ENCODE peak calls at places on chromosome 21, in four cellular contexts. V is mammary epithelial cell, G is HCT116, Z is HepG2. E is an unnamed sample.

GRCh38 chr21:21547368-21547953 is 549.3 kb downstream of the NCAM2 start:
- DNase-seq in V (no peak), G (no peak), Z (no peak), E (no peak)

GRCh38 chr21:31543191-31543590 is 116.3 kb upstream of the SOD1 start:
- DNase-seq in V (peak; percentile 48), G (no peak), Z (no peak), E (no peak)

GRCh38 chr21:28196981-28197380 is 795.7 kb downstream of the LTN1 start:
- DNase-seq in V (no peak), G (no peak), Z (no peak), E (no peak)

GRCh38 chr21:37281993-37282392 is 14.9 kb upstream of the VPS26C start:
- DNase-seq in V (no peak), G (no peak), Z (no peak), E (no peak)

GRCh38 chr21:36902793-36903192 is 63.7 kb downstream of the HLCS start:
- DNase-seq in V (peak; percentile 12), G (no peak), Z (no peak), E (no peak)

GRCh38 chr21:31930001-31930400 is 57.2 kb downstream of the HUNK start:
- DNase-seq in V (no peak), G (no peak), Z (no peak), E (no peak)

GRCh38 chr21:16370176-16370575 is 640.4 kb downstream of the USP25 start:
- DNase-seq in V (no peak), G (no peak), Z (no peak), E (no peak)

GRCh38 chr21:42685036-42685435 is 31.6 kb downstream of the PDE9A start:
- DNase-seq in V (no peak), G (no peak), Z (no peak), E (no peak)

GRCh38 chr21:28822882-28823335 is 169.8 kb downstream of the LTN1 start:
- DNase-seq in V (no peak), G (no peak), Z (peak; percentile 3), E (no peak)

GRCh38 chr21:44927259-44927586 is 6.5 kb upstream of the ITGB2 start:
- DNase-seq in V (no peak), G (no peak), Z (no peak), E (no peak)
- H3K4me3 ChIP-seq in V (no peak overlapping the region), G (peak overlapping the region; percentile 6), Z (peak overlapping the region; percentile 24), E (peak overlapping the region; percentile 75)

GRCh38 chr21:44012474-44013379 is 618 bp downstream of the TRAPPC10 start:
- DNase-seq in V (peak; percentile 40), G (no peak), Z (peak; percentile 65), E (peak; percentile 88)
- H2AFZ ChIP-seq in V (peak overlapping the region; percentile 88), G (no peak overlapping the region), Z (no peak overlapping the region), E (no peak overlapping the region)

GRCh38 chr21:41630917-41631316 is 123.0 kb upstream of the TMPRSS2 start:
- DNase-seq in V (no peak), G (no peak), Z (no peak), E (no peak)
- H3K9ac ChIP-seq in V (peak overlapping the region; percentile 24), G (no peak overlapping the region), Z (no peak overlapping the region), E (no peak overlapping the region)

GRCh38 chr21:33977721-33978369 is 62.2 kb upstream of the ATP5PO start:
- DNase-seq in V (no peak), G (no peak), Z (no peak), E (no peak)

GRCh38 chr21:33974513-33975468 is 59.2 kb upstream of the ATP5PO start:
- DNase-seq in V (no peak), G (no peak), Z (no peak), E (no peak)

GRCh38 chr21:33975548-33976081 is 60.0 kb upstream of the ATP5PO start:
- DNase-seq in V (peak; percentile 74), G (no peak), Z (no peak), E (peak; percentile 61)

GRCh38 chr21:33976980-33977720 is 61.5 kb upstream of the ATP5PO start:
- DNase-seq in V (no peak), G (no peak), Z (peak; percentile 8), E (no peak)

GRCh38 chr21:33976082-33976979 is 60.7 kb upstream of the ATP5PO start:
- DNase-seq in V (peak; percentile 97), G (no peak), Z (peak; percentile 65), E (peak; percentile 54)
- H3K4me3 ChIP-seq in V (no peak overlapping the region), G (no peak overlapping the region), Z (peak overlapping the region; percentile 30), E (peak overlapping the region; percentile 16)

E was measured in Karpas-422.